ENCODE peak calls at places on chromosomes 1 and 21, in ten cellular contexts. O, Z, P, C, Y, K, A, S, U and I are unnamed samples.
A peak's percentile ranks its signal among the peaks of the same experiment; 100 is the strongest.

GRCh38 chr1:159211331-159212136 is 6.9 kb downstream of the ACKR1 start:
- DNase-seq in O (peak; percentile 45), Z (peak; percentile 33), P (peak; percentile 26), C (no peak), Y (peak; percentile 24), K (peak; percentile 82), A (peak; percentile 23), S (peak; percentile 22), U (peak; percentile 30), I (no peak)

GRCh38 chr1:53524428-53525400 is 65.5 kb downstream of the DMRTB1 start:
- DNase-seq in O (no peak), Z (no peak), P (no peak), C (no peak), Y (no peak), K (no peak), A (peak; percentile 53), S (no peak), U (no peak), I (no peak)

GRCh38 chr1:108643492-108644333 is 17.2 kb downstream of the HENMT1 start:
- DNase-seq in O (peak; percentile 69), Z (peak; percentile 73), P (peak; percentile 53), C (no peak), Y (no peak), K (peak; percentile 89), A (no peak), S (peak; percentile 57), U (peak; percentile 54), I (no peak)

GRCh38 chr1:201737350-201738060 is 91.5 kb upstream of the IPO9 start:
- DNase-seq in O (no peak), Z (no peak), P (peak; percentile 30), C (no peak), Y (no peak), K (peak; percentile 90), A (peak; percentile 68), S (no peak), U (peak; percentile 90), I (no peak)

GRCh38 chr1:225700164-225700740 is 47.3 kb upstream of the ENAH start:
- DNase-seq in O (no peak), Z (no peak), P (no peak), C (no peak), Y (peak; percentile 96), K (peak; percentile 97), A (no peak), S (peak; percentile 70), U (peak; percentile 100), I (no peak)

GRCh38 chr1:119968601-119969000 is 72.3 kb upstream of the ADAM30 start:
- DNase-seq in O (no peak), Z (no peak), P (no peak), C (no peak), Y (no peak), K (no peak), A (no peak), S (no peak), U (no peak), I (no peak)

GRCh38 chr1:167447521-167448136 is 70.7 kb downstream of the CD247 start:
- DNase-seq in O (peak; percentile 80), Z (peak; percentile 61), P (peak; percentile 64), C (peak; percentile 66), Y (peak; percentile 41), K (no peak), A (no peak), S (no peak), U (no peak), I (no peak)

GRCh38 chr1:212621830-212622315 is 13.3 kb downstream of the ATF3 start:
- DNase-seq in O (no peak), Z (no peak), P (no peak), C (no peak), Y (no peak), K (no peak), A (no peak), S (no peak), U (no peak), I (no peak)

GRCh38 chr21:44973598-44973997 is 33.8 kb downstream of the SLX9 start:
- DNase-seq in O (no peak), Z (no peak), P (no peak), C (no peak), Y (no peak), K (no peak), A (no peak), S (no peak), U (no peak), I (no peak)

GRCh38 chr1:198936371-198937083 is 297.7 kb downstream of the PTPRC start:
- DNase-seq in O (peak; percentile 31), Z (no peak), P (no peak), C (no peak), Y (no peak), K (peak; percentile 61), A (no peak), S (no peak), U (peak; percentile 22), I (no peak)

GRCh38 chr1:191284175-191284574 is 806.5 kb upstream of the BRINP3 start:
- DNase-seq in O (no peak), Z (no peak), P (no peak), C (no peak), Y (no peak), K (no peak), A (no peak), S (no peak), U (no peak), I (no peak)

GRCh38 chr1:42105025-42105424 is 48.2 kb upstream of the GUCA2B start:
- DNase-seq in O (no peak), Z (no peak), P (no peak), C (no peak), Y (no peak), K (no peak), A (no peak), S (no peak), U (no peak), I (no peak)

GRCh38 chr1:178564086-178564782 is 51.3 kb downstream of the TEX35 start:
- DNase-seq in O (no peak), Z (peak; percentile 50), P (no peak), C (no peak), Y (no peak), K (peak; percentile 35), A (no peak), S (no peak), U (peak; percentile 38), I (no peak)

GRCh38 chr1:231072054-231072453 is 32.0 kb upstream of the FAM89A start:
- DNase-seq in O (no peak), Z (no peak), P (no peak), C (no peak), Y (no peak), K (no peak), A (no peak), S (no peak), U (no peak), I (no peak)
- H3K4me1 ChIP-seq in O (no peaks in the 10 kb centered on the region), Z (no peaks in the 10 kb centered on the region), P (no peaks in the 10 kb centered on the region), C (no peaks in the 10 kb centered on the region), Y (no peaks in the 10 kb centered on the region), K (no peaks in the 10 kb centered on the region), A (peaks cover 15% of the 10 kb centered on the region), S (no peaks in the 10 kb centered on the region), U (no peaks in the 10 kb centered on the region), I (no peaks in the 10 kb centered on the region)

GRCh38 chr1:154747841-154748766 is 122.0 kb downstream of the KCNN3 start:
- DNase-seq in O (no peak), Z (peak; percentile 8), P (peak; percentile 48), C (no peak), Y (no peak), K (peak; percentile 48), A (peak; percentile 43), S (no peak), U (no peak), I (peak; percentile 95)

GRCh38 chr1:154745286-154745731 is 124.8 kb downstream of the KCNN3 start:
- DNase-seq in O (no peak), Z (no peak), P (peak; percentile 31), C (no peak), Y (no peak), K (peak; percentile 23), A (peak; percentile 46), S (no peak), U (no peak), I (no peak)

GRCh38 chr1:154745750-154746425 is 124.2 kb downstream of the KCNN3 start:
- DNase-seq in O (no peak), Z (no peak), P (no peak), C (no peak), Y (no peak), K (no peak), A (no peak), S (no peak), U (no peak), I (no peak)

GRCh38 chr1:154747380-154747779 is 122.7 kb downstream of the KCNN3 start:
- DNase-seq in O (no peak), Z (no peak), P (no peak), C (no peak), Y (no peak), K (no peak), A (no peak), S (no peak), U (no peak), I (no peak)

GRCh38 chr1:154746620-154747299 is 123.3 kb downstream of the KCNN3 start:
- DNase-seq in O (no peak), Z (no peak), P (no peak), C (no peak), Y (no peak), K (no peak), A (no peak), S (no peak), U (no peak), I (no peak)
- H3K27ac ChIP-seq in O (no peak overlapping the region), Z (no peak overlapping the region), P (no peak overlapping the region), C (no peak overlapping the region), Y (no peak overlapping the region), K (no peak overlapping the region), A (no peak overlapping the region), S (no peak overlapping the region), U (no peak overlapping the region), I (no peak overlapping the region)

DNA sequence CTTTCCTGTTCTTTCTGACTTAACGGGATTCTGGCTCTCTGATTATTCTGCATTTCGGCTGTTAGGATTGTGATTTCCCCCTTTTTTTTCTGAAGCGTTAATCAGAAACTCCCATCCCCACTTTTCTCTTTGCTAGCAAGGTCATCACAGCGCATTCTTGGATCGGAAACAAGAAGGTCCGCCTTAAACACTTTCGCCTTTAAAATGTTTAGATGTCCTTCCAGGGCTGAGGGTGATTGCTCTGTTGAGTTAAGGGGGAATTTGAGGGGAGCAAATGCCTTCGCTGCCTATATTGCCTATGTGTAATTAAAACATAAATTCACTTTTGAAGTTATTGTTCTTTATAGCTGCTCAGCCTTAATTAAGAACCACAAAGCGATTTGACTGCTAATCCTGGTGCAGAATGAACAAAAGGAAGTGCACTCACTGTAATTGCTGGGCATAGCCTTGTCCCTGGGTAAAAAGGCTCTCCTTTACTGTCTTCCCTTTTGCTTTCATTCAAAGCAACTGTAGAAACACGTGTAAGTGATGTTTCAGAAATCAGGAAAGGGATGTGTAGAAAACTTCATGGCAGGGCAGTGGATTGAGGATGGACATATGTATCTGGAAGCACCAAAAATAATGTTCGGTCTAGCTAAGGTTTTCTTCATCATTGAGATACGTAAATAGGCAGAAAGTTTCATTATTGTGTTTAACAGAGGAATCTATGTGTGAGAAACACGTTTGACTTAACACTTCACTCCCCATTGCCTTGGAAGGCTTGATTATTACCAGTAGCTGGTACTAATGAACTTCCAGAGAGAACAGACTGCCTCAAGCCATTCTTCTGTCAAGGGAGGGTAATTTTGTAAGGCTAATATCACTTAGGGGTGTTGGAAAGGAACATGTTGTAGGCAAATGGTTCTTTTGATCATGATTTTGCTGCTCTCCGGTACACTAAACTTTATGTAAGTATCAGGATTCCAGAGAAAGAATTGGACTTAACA is 1.4 kb downstream of the LAMC1 start:
- DNase-seq in O (peak; percentile 41), Z (no peak), P (no peak), C (no peak), Y (no peak), K (no peak), A (no peak), S (no peak), U (no peak), I (no peak)
- H3K4me1 ChIP-seq in O (peaks cover 60% of the 10 kb centered on the region), Z (no peaks in the 10 kb centered on the region), P (no peaks in the 10 kb centered on the region), C (peaks cover 27% of the 10 kb centered on the region), Y (peaks cover 49% of the 10 kb centered on the region), K (peaks cover 11% of the 10 kb centered on the region), A (peaks cover 24% of the 10 kb centered on the region), S (no peaks in the 10 kb centered on the region), U (peaks cover 41% of the 10 kb centered on the region), I (peaks cover 55% of the 10 kb centered on the region)

GRCh38 chr1:47212636-47213229 is 19.3 kb downstream of the TAL1 start:
- DNase-seq in O (no peak), Z (no peak), P (no peak), C (no peak), Y (no peak), K (no peak), A (no peak), S (no peak), U (no peak), I (no peak)
- H3K27ac ChIP-seq in O (no peak overlapping the region), Z (no peak overlapping the region), P (no peak overlapping the region), C (peak overlapping the region; percentile 70), Y (no peak overlapping the region), K (no peak overlapping the region), A (peak overlapping the region; percentile 86), S (no peak overlapping the region), U (no peak overlapping the region), I (peak overlapping the region; percentile 59)